ENCODE peak calls at places on chromosome 6, in four cellular contexts. Y is adrenal gland; Q is activated CD4-positive, alpha-beta T cell treated with anti-CD3 and anti-CD28 coated beads, Interleukin-2, amount 50 U/mL, for 1 hour; D is EL. P is an unnamed sample.

GRCh38 chr6:125759184-125759902 is 9.9 kb downstream of the HEY2 start:
- DNase-seq in D (no peak), Q (no peak), Y (no peak), P (no peak)

GRCh38 chr6:159212026-159212425 is 42.8 kb downstream of the FNDC1 start:
- DNase-seq in Y (no peak), Q (no peak), D (no peak), P (peak; percentile 72)

GRCh38 chr6:45608252-45608911 is 230.6 kb upstream of the SUPT3H start:
- DNase-seq in Q (no peak), Y (no peak), D (peak; percentile 82), P (no peak)

GRCh38 chr6:138231399-138231886 is 13.2 kb upstream of the PBOV1 start:
- DNase-seq in Q (no peak), Y (no peak), D (no peak), P (no peak)

GRCh38 chr6:132530293-132530974 is 7.6 kb upstream of the TAAR9 start:
- DNase-seq in Y (peak; percentile 23), Q (peak; percentile 59), D (peak; percentile 62), P (peak; percentile 23)

GRCh38 chr6:17829905-17830304 is 123.2 kb upstream of the NUP153 start:
- DNase-seq in Y (no peak), D (no peak), Q (no peak), P (no peak)

GRCh38 chr6:158168054-158168303 is at the start of gene SERAC1:
- DNase-seq in Q (no peak), Y (no peak), D (no peak), P (no peak)

GRCh38 chr6:158825951-158826306 is 6.8 kb upstream of the EZR start:
- DNase-seq in D (no peak), Q (no peak), Y (peak; percentile 63), P (peak; percentile 46)

GRCh38 chr6:152993431-152993830 is 9.1 kb downstream of the MTRF1L start:
- DNase-seq in Q (no peak), Y (no peak), D (no peak), P (no peak)

GRCh38 chr6:1538348-1538747 is 71.4 kb upstream of the FOXC1 start:
- DNase-seq in Q (no peak), D (no peak), Y (no peak), P (no peak)

GRCh38 chr6:15106958-15107643 is 138.8 kb upstream of the JARID2 start:
- DNase-seq in Q (no peak), Y (no peak), D (no peak), P (no peak)

GRCh38 chr6:17542243-17542642 is 57.9 kb upstream of the FAM8A1 start:
- DNase-seq in Q (no peak), Y (no peak), D (no peak), P (no peak)

GRCh38 chr6:92934625-92935024 is 484.7 kb downstream of the EPHA7 start:
- DNase-seq in Q (no peak), Y (no peak), D (no peak), P (no peak)

GRCh38 chr6:93992976-93993375 is 573.6 kb upstream of the EPHA7 start:
- DNase-seq in Y (no peak), D (no peak), Q (no peak), P (no peak)

GRCh38 chr6:169971171-169971861 is 219.9 kb downstream of the ERMARD start:
- DNase-seq in Y (no peak), Q (no peak), D (no peak), P (no peak)